ENCODE peak calls at places on chromosomes 3 and 15, in nine cellular contexts. One of them, this sample, is unnamed.

GRCh38 chr3:178170698-178171535 is 365.3 kb upstream of the KCNMB2 start:
- DNase-seq in suprapubic skin: no peak
- DNase-seq in CD8-positive, alpha-beta memory T cell: no peak
- DNase-seq in posterior cingulate gyrus: no peak
- DNase-seq in hepatic stellate cell: peak
- DNase-seq in left cardiac atrium: no peak
- DNase-seq in kidney tubule cell: peak
- DNase-seq in HAP-1: no peak
- DNase-seq in NCI-H1105: no peak
- DNase-seq in this sample: no peak

GRCh38 chr3:48598323-48599076 is 3.4 kb upstream of the COL7A1 start:
- DNase-seq in posterior cingulate gyrus: no peak
- DNase-seq in left cardiac atrium: peak
- DNase-seq in hepatic stellate cell: peak
- DNase-seq in CD8-positive, alpha-beta memory T cell: no peak
- DNase-seq in HAP-1: no peak
- DNase-seq in NCI-H1105: no peak
- DNase-seq in kidney tubule cell: peak
- DNase-seq in suprapubic skin: no peak
- DNase-seq in this sample: no peak

GRCh38 chr15:52496776-52497470 is 31.8 kb downstream of the MYO5A start:
- DNase-seq in CD8-positive, alpha-beta memory T cell: no peak
- DNase-seq in posterior cingulate gyrus: no peak
- DNase-seq in left cardiac atrium: no peak
- DNase-seq in suprapubic skin: no peak
- DNase-seq in HAP-1: no peak
- DNase-seq in hepatic stellate cell: no peak
- DNase-seq in NCI-H1105: no peak
- DNase-seq in kidney tubule cell: peak
- DNase-seq in this sample: peak

GRCh38 chr3:161295325-161295724 is 74.2 kb downstream of the NMD3 start:
- DNase-seq in CD8-positive, alpha-beta memory T cell: no peak
- DNase-seq in posterior cingulate gyrus: no peak
- DNase-seq in suprapubic skin: no peak
- DNase-seq in NCI-H1105: no peak
- DNase-seq in left cardiac atrium: no peak
- DNase-seq in hepatic stellate cell: no peak
- DNase-seq in kidney tubule cell: peak
- DNase-seq in HAP-1: no peak
- DNase-seq in this sample: no peak

GRCh38 chr3:38603731-38604131 is 45.8 kb downstream of the SCN5A start:
- DNase-seq in suprapubic skin: peak
- DNase-seq in kidney tubule cell: no peak
- DNase-seq in HAP-1: no peak
- DNase-seq in posterior cingulate gyrus: peak
- DNase-seq in left cardiac atrium: no peak
- DNase-seq in CD8-positive, alpha-beta memory T cell: no peak
- DNase-seq in hepatic stellate cell: no peak
- DNase-seq in NCI-H1105: no peak
- DNase-seq in this sample: peak

GRCh38 chr15:65731926-65732325 is 60.2 kb downstream of the DENND4A start:
- DNase-seq in suprapubic skin: no peak
- DNase-seq in posterior cingulate gyrus: no peak
- DNase-seq in HAP-1: no peak
- DNase-seq in kidney tubule cell: no peak
- DNase-seq in NCI-H1105: no peak
- DNase-seq in hepatic stellate cell: no peak
- DNase-seq in left cardiac atrium: no peak
- DNase-seq in CD8-positive, alpha-beta memory T cell: no peak
- DNase-seq in this sample: no peak

GRCh38 chr3:43872301-43872700 is 181.6 kb downstream of the ABHD5 start:
- DNase-seq in HAP-1: no peak
- DNase-seq in suprapubic skin: no peak
- DNase-seq in posterior cingulate gyrus: no peak
- DNase-seq in hepatic stellate cell: peak
- DNase-seq in kidney tubule cell: peak
- DNase-seq in CD8-positive, alpha-beta memory T cell: no peak
- DNase-seq in left cardiac atrium: no peak
- DNase-seq in NCI-H1105: no peak
- DNase-seq in this sample: no peak

GRCh38 chr3:177340243-177340830 is 143.1 kb upstream of the TBL1XR1 start:
- DNase-seq in NCI-H1105: no peak
- DNase-seq in CD8-positive, alpha-beta memory T cell: no peak
- DNase-seq in hepatic stellate cell: no peak
- DNase-seq in left cardiac atrium: no peak
- DNase-seq in posterior cingulate gyrus: no peak
- DNase-seq in kidney tubule cell: peak
- DNase-seq in suprapubic skin: no peak
- DNase-seq in HAP-1: no peak
- DNase-seq in this sample: no peak

GRCh38 chr15:67186688-67187087 is 67.8 kb downstream of the AAGAB start:
- DNase-seq in posterior cingulate gyrus: peak
- DNase-seq in suprapubic skin: no peak
- DNase-seq in kidney tubule cell: no peak
- DNase-seq in NCI-H1105: no peak
- DNase-seq in CD8-positive, alpha-beta memory T cell: no peak
- DNase-seq in HAP-1: no peak
- DNase-seq in left cardiac atrium: no peak
- DNase-seq in hepatic stellate cell: no peak
- DNase-seq in this sample: no peak

GRCh38 chr15:101038327-101039003 is 119.3 kb downstream of the LRRK1 start:
- DNase-seq in left cardiac atrium: no peak
- DNase-seq in kidney tubule cell: no peak
- DNase-seq in HAP-1: no peak
- DNase-seq in suprapubic skin: peak
- DNase-seq in NCI-H1105: no peak
- DNase-seq in CD8-positive, alpha-beta memory T cell: no peak
- DNase-seq in posterior cingulate gyrus: peak
- DNase-seq in hepatic stellate cell: no peak
- DNase-seq in this sample: no peak

GRCh38 chr15:60223161-60223560 is 174.6 kb downstream of the ANXA2 start:
- DNase-seq in NCI-H1105: peak
- DNase-seq in CD8-positive, alpha-beta memory T cell: no peak
- DNase-seq in posterior cingulate gyrus: no peak
- DNase-seq in suprapubic skin: no peak
- DNase-seq in HAP-1: no peak
- DNase-seq in kidney tubule cell: peak
- DNase-seq in hepatic stellate cell: no peak
- DNase-seq in left cardiac atrium: no peak
- DNase-seq in this sample: no peak

GRCh38 chr3:130411310-130411709 is 65.8 kb downstream of the COL6A5 start:
- DNase-seq in HAP-1: no peak
- DNase-seq in kidney tubule cell: no peak
- DNase-seq in NCI-H1105: no peak
- DNase-seq in suprapubic skin: no peak
- DNase-seq in left cardiac atrium: no peak
- DNase-seq in posterior cingulate gyrus: no peak
- DNase-seq in hepatic stellate cell: no peak
- DNase-seq in CD8-positive, alpha-beta memory T cell: no peak
- DNase-seq in this sample: no peak

GRCh38 chr3:194985031-194985578 is 285.9 kb downstream of the XXYLT1 start:
- DNase-seq in kidney tubule cell: peak
- DNase-seq in posterior cingulate gyrus: no peak
- DNase-seq in suprapubic skin: peak
- DNase-seq in NCI-H1105: no peak
- DNase-seq in hepatic stellate cell: peak
- DNase-seq in CD8-positive, alpha-beta memory T cell: no peak
- DNase-seq in left cardiac atrium: peak
- DNase-seq in HAP-1: no peak
- DNase-seq in this sample: no peak

GRCh38 chr3:51953445-51953844 is 1.7 kb upstream of the GPR62 start:
- DNase-seq in left cardiac atrium: no peak
- DNase-seq in kidney tubule cell: peak
- DNase-seq in CD8-positive, alpha-beta memory T cell: no peak
- DNase-seq in hepatic stellate cell: peak
- DNase-seq in posterior cingulate gyrus: no peak
- DNase-seq in NCI-H1105: no peak
- DNase-seq in HAP-1: no peak
- DNase-seq in suprapubic skin: no peak
- DNase-seq in this sample: no peak

GRCh38 chr15:58931985-58932384 is 1.5 kb downstream of the SLTM start:
- DNase-seq in left cardiac atrium: no peak
- DNase-seq in kidney tubule cell: peak
- DNase-seq in HAP-1: no peak
- DNase-seq in hepatic stellate cell: peak
- DNase-seq in NCI-H1105: no peak
- DNase-seq in suprapubic skin: no peak
- DNase-seq in posterior cingulate gyrus: no peak
- DNase-seq in CD8-positive, alpha-beta memory T cell: no peak
- DNase-seq in this sample: no peak

GRCh38 chr3:123546133-123546755 is 38.6 kb downstream of the HACD2 start:
- DNase-seq in left cardiac atrium: no peak
- DNase-seq in HAP-1: no peak
- DNase-seq in suprapubic skin: no peak
- DNase-seq in NCI-H1105: no peak
- DNase-seq in CD8-positive, alpha-beta memory T cell: no peak
- DNase-seq in posterior cingulate gyrus: no peak
- DNase-seq in kidney tubule cell: peak
- DNase-seq in hepatic stellate cell: no peak
- DNase-seq in this sample: no peak

GRCh38 chr15:25742008-25742407 is 121.1 kb downstream of the ATP10A start:
- DNase-seq in NCI-H1105: no peak
- DNase-seq in HAP-1: no peak
- DNase-seq in kidney tubule cell: no peak
- DNase-seq in suprapubic skin: no peak
- DNase-seq in CD8-positive, alpha-beta memory T cell: no peak
- DNase-seq in hepatic stellate cell: no peak
- DNase-seq in posterior cingulate gyrus: no peak
- DNase-seq in left cardiac atrium: no peak
- DNase-seq in this sample: no peak

GRCh38 chr3:5349343-5349742 is 161.8 kb downstream of the EDEM1 start:
- DNase-seq in CD8-positive, alpha-beta memory T cell: no peak
- DNase-seq in HAP-1: no peak
- DNase-seq in kidney tubule cell: peak
- DNase-seq in posterior cingulate gyrus: no peak
- DNase-seq in hepatic stellate cell: no peak
- DNase-seq in NCI-H1105: no peak
- DNase-seq in left cardiac atrium: no peak
- DNase-seq in suprapubic skin: no peak
- DNase-seq in this sample: no peak

GRCh38 chr3:134618473-134618860 is 32.4 kb downstream of the KY start:
- DNase-seq in NCI-H1105: no peak
- DNase-seq in CD8-positive, alpha-beta memory T cell: no peak
- DNase-seq in suprapubic skin: no peak
- DNase-seq in hepatic stellate cell: no peak
- DNase-seq in left cardiac atrium: no peak
- DNase-seq in posterior cingulate gyrus: no peak
- DNase-seq in HAP-1: no peak
- DNase-seq in kidney tubule cell: no peak
- DNase-seq in this sample: no peak

GRCh38 chr3:176088962-176089383 is 1108.3 kb downstream of the TBL1XR1 start:
- DNase-seq in left cardiac atrium: no peak
- DNase-seq in CD8-positive, alpha-beta memory T cell: no peak
- DNase-seq in NCI-H1105: no peak
- DNase-seq in hepatic stellate cell: no peak
- DNase-seq in HAP-1: no peak
- DNase-seq in kidney tubule cell: no peak
- DNase-seq in posterior cingulate gyrus: no peak
- DNase-seq in suprapubic skin: no peak
- DNase-seq in this sample: no peak

GRCh38 chr3:98692787-98693473 is 70.2 kb upstream of the ST3GAL6 start:
- DNase-seq in posterior cingulate gyrus: no peak
- DNase-seq in left cardiac atrium: no peak
- DNase-seq in NCI-H1105: no peak
- DNase-seq in kidney tubule cell: no peak
- DNase-seq in HAP-1: no peak
- DNase-seq in suprapubic skin: no peak
- DNase-seq in CD8-positive, alpha-beta memory T cell: no peak
- DNase-seq in hepatic stellate cell: no peak
- DNase-seq in this sample: no peak

GRCh38 chr3:9933561-9934234 is at the start of gene CRELD1:
- DNase-seq in NCI-H1105: peak
- DNase-seq in hepatic stellate cell: peak
- DNase-seq in suprapubic skin: peak
- DNase-seq in CD8-positive, alpha-beta memory T cell: peak
- DNase-seq in kidney tubule cell: peak
- DNase-seq in HAP-1: peak
- DNase-seq in posterior cingulate gyrus: peak
- DNase-seq in left cardiac atrium: peak
- DNase-seq in this sample: peak

GRCh38 chr3:152609891-152610290 is 225.0 kb upstream of the P2RY1 start:
- DNase-seq in NCI-H1105: no peak
- DNase-seq in suprapubic skin: no peak
- DNase-seq in left cardiac atrium: no peak
- DNase-seq in CD8-positive, alpha-beta memory T cell: no peak
- DNase-seq in kidney tubule cell: no peak
- DNase-seq in posterior cingulate gyrus: no peak
- DNase-seq in HAP-1: no peak
- DNase-seq in hepatic stellate cell: no peak
- DNase-seq in this sample: no peak

GRCh38 chr3:21054064-21054463 is 696.9 kb downstream of the ZNF385D start:
- DNase-seq in suprapubic skin: no peak
- DNase-seq in HAP-1: no peak
- DNase-seq in posterior cingulate gyrus: no peak
- DNase-seq in kidney tubule cell: no peak
- DNase-seq in CD8-positive, alpha-beta memory T cell: no peak
- DNase-seq in hepatic stellate cell: no peak
- DNase-seq in left cardiac atrium: no peak
- DNase-seq in NCI-H1105: no peak
- DNase-seq in this sample: no peak

GRCh38 chr3:187989458-187990153 is 164.4 kb upstream of the LPP start:
- DNase-seq in left cardiac atrium: no peak
- DNase-seq in CD8-positive, alpha-beta memory T cell: no peak
- DNase-seq in kidney tubule cell: no peak
- DNase-seq in NCI-H1105: peak
- DNase-seq in HAP-1: peak
- DNase-seq in suprapubic skin: no peak
- DNase-seq in posterior cingulate gyrus: peak
- DNase-seq in hepatic stellate cell: no peak
- DNase-seq in this sample: no peak

GRCh38 chr3:81764665-81765064 is 3.2 kb upstream of the GBE1 start:
- DNase-seq in posterior cingulate gyrus: no peak
- DNase-seq in HAP-1: no peak
- DNase-seq in suprapubic skin: no peak
- DNase-seq in hepatic stellate cell: no peak
- DNase-seq in NCI-H1105: no peak
- DNase-seq in kidney tubule cell: no peak
- DNase-seq in left cardiac atrium: no peak
- DNase-seq in CD8-positive, alpha-beta memory T cell: no peak
- DNase-seq in this sample: no peak

GRCh38 chr3:175951047-175951694 is 1092.0 kb downstream of the NAALADL2 start:
- DNase-seq in HAP-1: peak
- DNase-seq in suprapubic skin: no peak
- DNase-seq in left cardiac atrium: no peak
- DNase-seq in CD8-positive, alpha-beta memory T cell: no peak
- DNase-seq in NCI-H1105: no peak
- DNase-seq in kidney tubule cell: peak
- DNase-seq in posterior cingulate gyrus: no peak
- DNase-seq in hepatic stellate cell: no peak
- DNase-seq in this sample: no peak

GRCh38 chr3:30710017-30710416 is 103.6 kb downstream of the TGFBR2 start:
- DNase-seq in CD8-positive, alpha-beta memory T cell: no peak
- DNase-seq in posterior cingulate gyrus: no peak
- DNase-seq in kidney tubule cell: no peak
- DNase-seq in hepatic stellate cell: no peak
- DNase-seq in NCI-H1105: no peak
- DNase-seq in left cardiac atrium: no peak
- DNase-seq in suprapubic skin: no peak
- DNase-seq in HAP-1: no peak
- DNase-seq in this sample: no peak

GRCh38 chr3:52470920-52471319 is 15.5 kb downstream of the NISCH start:
- DNase-seq in posterior cingulate gyrus: no peak
- DNase-seq in kidney tubule cell: no peak
- DNase-seq in hepatic stellate cell: no peak
- DNase-seq in NCI-H1105: no peak
- DNase-seq in CD8-positive, alpha-beta memory T cell: no peak
- DNase-seq in left cardiac atrium: peak
- DNase-seq in HAP-1: no peak
- DNase-seq in suprapubic skin: no peak
- DNase-seq in this sample: no peak

GRCh38 chr3:18127864-18128185 is 297.3 kb downstream of the SATB1 start:
- DNase-seq in NCI-H1105: no peak
- DNase-seq in HAP-1: no peak
- DNase-seq in left cardiac atrium: no peak
- DNase-seq in suprapubic skin: no peak
- DNase-seq in CD8-positive, alpha-beta memory T cell: no peak
- DNase-seq in hepatic stellate cell: no peak
- DNase-seq in kidney tubule cell: no peak
- DNase-seq in posterior cingulate gyrus: no peak
- DNase-seq in this sample: no peak

GRCh38 chr3:132284756-132285619 is 32.2 kb upstream of the ACP3 start:
- DNase-seq in posterior cingulate gyrus: peak
- DNase-seq in CD8-positive, alpha-beta memory T cell: no peak
- DNase-seq in left cardiac atrium: no peak
- DNase-seq in kidney tubule cell: no peak
- DNase-seq in hepatic stellate cell: no peak
- DNase-seq in suprapubic skin: no peak
- DNase-seq in NCI-H1105: no peak
- DNase-seq in HAP-1: no peak
- DNase-seq in this sample: no peak

This sample was measured in activated effector memory CD4-positive, alpha-beta T cell treated with anti-CD3 and anti-CD28 coated beads, Interleukin-2, amount 50 U/mL, for 16 hours.